ENCODE peak calls at places on chromosomes 1 and 21, in nine cellular contexts. M is IMR-90; K is activated CD8-positive, alpha-beta memory T cell treated with anti-CD3 and anti-CD28 coated beads, Interleukin-2, amount 50 U/mL, for 48 hours; C is AG04450; X is C1 segment of cervical spinal cord; L is CD4-positive, CD25-positive, alpha-beta regulatory T cell; R is GM20000; F is iris pigment epithelial cell; Q is HT1080. S is an unnamed sample.

GRCh38 chr1:54274448-54274847 is 74.5 kb downstream of the MRPL37 start:
- DNase-seq in M (no peak), K (no peak), C (no peak), X (peak), L (no peak), R (no peak), F (no peak), Q (no peak), S (no peak)

GRCh38 chr1:11293856-11294255 is 20.9 kb downstream of the UBIAD1 start:
- DNase-seq in M (peak), K (no peak), C (no peak), X (no peak), L (no peak), R (no peak), F (no peak), Q (no peak), S (no peak)

GRCh38 chr1:174953657-174954435 is 45.9 kb upstream of the CACYBP start:
- DNase-seq in M (no peak), K (no peak), C (no peak), X (no peak), L (no peak), R (no peak), F (no peak), Q (no peak), S (no peak)

GRCh38 chr1:241356187-241356518 is 852 bp downstream of the RGS7 start:
- DNase-seq in M (no peak), K (no peak), C (no peak), X (peak), L (no peak), R (peak), F (no peak), Q (no peak), S (no peak)

GRCh38 chr1:204146965-204147364 is 4.9 kb downstream of the ETNK2 start:
- DNase-seq in M (no peak), K (no peak), C (no peak), X (no peak), L (no peak), R (no peak), F (no peak), Q (no peak), S (no peak)

GRCh38 chr1:65263286-65263685 is 46.1 kb upstream of the DNAJC6 start:
- DNase-seq in M (no peak), K (no peak), C (no peak), X (no peak), L (no peak), R (no peak), F (no peak), Q (no peak), S (no peak)

GRCh38 chr1:202586018-202586821 is 124.0 kb downstream of the SYT2 start:
- DNase-seq in M (peak), K (no peak), C (no peak), X (peak), L (no peak), R (peak), F (peak), Q (peak), S (no peak)

GRCh38 chr1:82059931-82060330 is 259.2 kb downstream of the ADGRL2 start:
- DNase-seq in M (no peak), K (no peak), C (no peak), X (no peak), L (no peak), R (no peak), F (no peak), Q (peak), S (no peak)

GRCh38 chr21:43727571-43728466 is 8.9 kb downstream of the PDXK start:
- DNase-seq in M (peak), K (no peak), C (no peak), X (peak), L (no peak), R (no peak), F (no peak), Q (no peak), S (no peak)

GRCh38 chr1:56409112-56409691 is 170.2 kb downstream of the PLPP3 start:
- DNase-seq in M (no peak), K (no peak), C (no peak), X (no peak), L (no peak), R (peak), F (no peak), Q (no peak), S (no peak)

GRCh38 chr1:5725406-5725805 is 266.8 kb downstream of the NPHP4 start:
- DNase-seq in M (no peak), K (no peak), C (no peak), X (no peak), L (no peak), R (no peak), F (no peak), Q (no peak), S (no peak)

S was measured in AG04449.